ENCODE peak calls at places on chromosome 1, in eight cellular contexts. W, V, N, Y, T, Q, Z and K are unnamed samples.
A peak's percentile ranks its signal among the peaks of the same experiment; 100 is the strongest.

GRCh38 chr1:209769171-209769904 is 13.5 kb downstream of the TRAF3IP3 start:
- DNase-seq in Y (no peak), T (peak; percentile 96), Z (no peak), V (no peak), N (peak; percentile 58), W (peak; percentile 75), Q (peak; percentile 60), K (peak; percentile 56)

GRCh38 chr1:51955797-51956527 is 34.5 kb downstream of the RAB3B start:
- DNase-seq in Z (no peak), T (no peak), Y (no peak), Q (no peak), W (no peak), V (no peak), N (no peak), K (no peak)

GRCh38 chr1:47224676-47225399 is 7.2 kb downstream of the TAL1 start:
- DNase-seq in V (no peak), Y (no peak), W (no peak), Q (no peak), Z (no peak), T (no peak), N (no peak), K (no peak)

GRCh38 chr1:204282801-204283200 is 69.0 kb upstream of the GOLT1A start:
- DNase-seq in Q (no peak), V (no peak), Y (peak; percentile 72), W (no peak), Z (no peak), N (no peak), T (no peak), K (no peak)

GRCh38 chr1:116168277-116169032 is 57.3 kb downstream of the MAB21L3 start:
- DNase-seq in W (peak; percentile 91), V (peak; percentile 48), Z (peak; percentile 91), N (no peak), T (peak; percentile 82), Q (peak; percentile 83), Y (peak; percentile 97), K (peak; percentile 73)

GRCh38 chr1:7296968-7297367 is 474.1 kb upstream of the VAMP3 start:
- DNase-seq in T (no peak), W (no peak), Y (no peak), Z (no peak), V (no peak), Q (no peak), N (no peak), K (no peak)

GRCh38 chr1:17597651-17598050 is 58.2 kb downstream of the ARHGEF10L start:
- DNase-seq in Z (no peak), T (no peak), Y (no peak), V (no peak), W (no peak), N (no peak), Q (no peak), K (no peak)

GRCh38 chr1:212699104-212699838 is 369 bp downstream of the BATF3 start:
- DNase-seq in V (peak; percentile 72), Z (no peak), N (peak; percentile 4), Y (peak; percentile 91), Q (peak; percentile 22), W (peak; percentile 74), T (peak; percentile 39), K (no peak)

GRCh38 chr1:235670157-235670776 is 20.7 kb upstream of the GNG4 start:
- DNase-seq in Y (no peak), T (no peak), W (no peak), N (no peak), Z (no peak), Q (no peak), V (peak; percentile 33), K (no peak)

GRCh38 chr1:38027201-38028104 is 14.9 kb downstream of the UTP11 start:
- DNase-seq in Z (no peak), N (no peak), T (no peak), Y (no peak), V (no peak), W (peak; percentile 55), Q (no peak), K (no peak)
- H3K4me1 ChIP-seq in Z (peaks cover 64% of the 10 kb centered on the region), N (peaks cover 23% of the 10 kb centered on the region), T (peaks cover 28% of the 10 kb centered on the region), Y (peaks cover 41% of the 10 kb centered on the region), V (peaks cover 3% of the 10 kb centered on the region), W (peaks cover 28% of the 10 kb centered on the region), Q (peaks cover 17% of the 10 kb centered on the region), K (no peaks in the 10 kb centered on the region)

GRCh38 chr1:49060766-49061165 is 284.1 kb upstream of the BEND5 start:
- DNase-seq in T (peak; percentile 63), N (no peak), V (no peak), Y (no peak), W (no peak), Z (no peak), Q (no peak), K (no peak)
- H3K9me3 ChIP-seq in T (no peaks in the 10 kb centered on the region), N (no peaks in the 10 kb centered on the region), V (no peaks in the 10 kb centered on the region), Y (no peaks in the 10 kb centered on the region), W (no peaks in the 10 kb centered on the region), Z (no peaks in the 10 kb centered on the region), Q (no peaks in the 10 kb centered on the region), K (no peaks in the 10 kb centered on the region)

DNA sequence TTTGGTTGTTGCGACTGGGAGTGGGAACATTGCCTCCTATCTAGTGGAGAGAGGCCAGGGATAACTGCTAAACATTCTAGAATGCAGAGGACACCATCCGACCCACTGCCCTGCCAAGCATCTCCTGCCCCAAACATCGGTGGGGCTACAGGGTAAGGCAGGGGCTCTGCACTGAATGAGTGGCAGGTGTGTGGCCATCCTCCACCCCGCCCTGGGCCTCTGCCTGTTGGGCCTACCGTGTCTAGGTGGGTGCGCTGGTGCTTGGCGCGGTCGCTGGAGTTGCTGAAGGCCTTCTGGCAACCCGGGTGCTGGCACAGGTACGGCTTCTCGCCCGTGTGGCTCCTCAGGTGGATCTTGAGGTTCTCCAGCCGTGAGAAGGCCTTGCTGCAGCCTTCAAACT is 70.4 kb downstream of the DMRTB1 start:
- DNase-seq in V (no peak), Q (no peak), Y (no peak), N (no peak), W (no peak), Z (no peak), T (no peak), K (no peak)
- TF ChIP-seq CTCF in V (no peak), Q (no peak), Y (no peak), N (no peak), W (no peak), Z (no peak), T (no peak), K (no peak)

GRCh38 chr1:230155021-230155420 is 88.0 kb downstream of the GALNT2 start:
- DNase-seq in V (no peak), N (no peak), Z (no peak), Q (no peak), Y (no peak), T (no peak), W (no peak), K (no peak)
- H3K4me1 ChIP-seq in V (peaks cover 22% of the 10 kb centered on the region), N (peaks cover 62% of the 10 kb centered on the region), Z (peaks cover 10% of the 10 kb centered on the region), Q (peaks cover 25% of the 10 kb centered on the region), Y (peaks cover 35% of the 10 kb centered on the region), T (peaks cover 50% of the 10 kb centered on the region), W (peaks cover 30% of the 10 kb centered on the region), K (no peaks in the 10 kb centered on the region)

DNA sequence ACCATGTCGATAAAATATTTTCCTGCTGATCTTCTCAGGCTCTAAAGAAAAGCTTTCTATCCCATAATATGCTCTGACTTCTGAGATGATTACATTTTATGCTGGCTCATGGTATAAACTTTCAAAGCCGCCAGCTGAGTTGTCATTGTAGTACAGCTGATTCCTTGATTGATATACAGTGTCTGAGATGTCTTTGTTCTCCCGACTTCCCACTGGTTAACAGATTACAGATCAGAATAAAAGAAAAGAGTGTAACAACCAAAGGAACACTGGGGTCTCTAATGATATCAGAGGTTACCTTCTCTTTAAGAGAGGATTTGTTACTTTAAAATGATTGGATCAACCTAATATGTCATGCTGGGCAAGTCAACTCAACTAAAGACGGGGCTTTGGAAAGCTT is 485.4 kb upstream of the LRRC7 start:
- DNase-seq in N (no peak), Y (no peak), W (no peak), Z (no peak), T (no peak), Q (no peak), V (no peak), K (no peak)
- H3K9me3 ChIP-seq in N (no peaks in the 10 kb centered on the region), Y (no peaks in the 10 kb centered on the region), W (no peaks in the 10 kb centered on the region), Z (no peaks in the 10 kb centered on the region), T (no peaks in the 10 kb centered on the region), Q (no peaks in the 10 kb centered on the region), V (no peaks in the 10 kb centered on the region), K (no peaks in the 10 kb centered on the region)

GRCh38 chr1:55211456-55211855 is 3.7 kb downstream of the USP24 start:
- DNase-seq in Z (no peak), Q (no peak), Y (no peak), V (no peak), T (no peak), W (no peak), N (no peak), K (no peak)

GRCh38 chr1:55206210-55206609 is 9.0 kb downstream of the USP24 start:
- DNase-seq in W (no peak), Q (no peak), Y (no peak), V (no peak), N (no peak), T (no peak), Z (no peak), K (no peak)

GRCh38 chr1:55210990-55211389 is 4.2 kb downstream of the USP24 start:
- DNase-seq in V (no peak), T (no peak), Y (no peak), Q (no peak), Z (no peak), N (no peak), W (no peak), K (no peak)

GRCh38 chr1:55211909-55212308 is 3.3 kb downstream of the USP24 start:
- DNase-seq in N (no peak), T (no peak), Q (no peak), Z (no peak), Y (no peak), W (no peak), V (no peak), K (no peak)

GRCh38 chr1:55209247-55209646 is 5.9 kb downstream of the USP24 start:
- DNase-seq in Q (no peak), T (no peak), Y (no peak), N (no peak), V (no peak), W (no peak), Z (no peak), K (no peak)
- TF ChIP-seq CTCF in Q (no peak), T (no peak), Y (no peak), N (no peak), V (no peak), W (no peak), Z (no peak), K (no peak)

GRCh38 chr1:56787330-56787729 is 31.9 kb downstream of the FYB2 start:
- DNase-seq in W (no peak), V (no peak), T (no peak), Q (no peak), Z (no peak), N (no peak), Y (no peak), K (no peak)

GRCh38 chr1:56788588-56788987 is 30.6 kb downstream of the FYB2 start:
- DNase-seq in T (peak; percentile 47), W (peak; percentile 46), Y (no peak), Z (no peak), V (no peak), N (no peak), Q (no peak), K (no peak)

GRCh38 chr1:56790036-56790435 is 29.2 kb downstream of the FYB2 start:
- DNase-seq in N (no peak), W (no peak), Z (no peak), Q (no peak), Y (no peak), T (no peak), V (no peak), K (no peak)

DNA sequence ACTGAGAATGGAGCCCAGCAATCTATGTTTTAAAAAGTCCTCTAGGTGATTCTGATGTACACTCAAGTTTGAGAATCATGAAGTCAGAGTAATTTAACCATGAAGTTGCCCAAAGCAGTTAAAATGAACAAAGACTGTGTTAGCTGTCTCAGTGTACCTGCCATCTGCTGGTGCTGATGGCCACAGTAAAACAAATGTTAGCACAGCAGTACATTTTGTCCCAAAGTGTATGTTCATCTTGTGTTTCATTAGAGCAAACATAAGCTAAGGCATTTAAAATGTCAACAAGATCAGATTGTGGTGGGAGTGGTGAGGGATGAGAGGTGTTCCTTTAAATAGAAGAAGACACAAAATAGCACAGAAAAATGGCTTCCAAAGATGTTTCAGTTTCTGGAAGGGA is 31.1 kb downstream of the FYB2 start:
- DNase-seq in Q (no peak), V (no peak), T (no peak), N (no peak), W (no peak), Z (no peak), Y (no peak), K (no peak)
- H3K4me1 ChIP-seq in Q (no peaks in the 10 kb centered on the region), V (no peaks in the 10 kb centered on the region), T (peaks cover 9% of the 10 kb centered on the region), N (no peaks in the 10 kb centered on the region), W (no peaks in the 10 kb centered on the region), Z (no peaks in the 10 kb centered on the region), Y (peaks cover 10% of the 10 kb centered on the region), K (no peaks in the 10 kb centered on the region)